ENCODE peak calls at places on chromosomes 3 and 15, in four cellular contexts. J is K562, H is WTC11, C is GM12878. I is an unnamed sample.

GRCh38 chr15:69757186-69757585 is 304.6 kb downstream of the RPLP1 start:
- DNase-seq in J (no peak), H (no peak), C (no peak), I (no peak)

GRCh38 chr15:83288381-83288801 is 3.9 kb upstream of the BNC1 start:
- DNase-seq in J (no peak), H (peak; percentile 15), C (no peak), I (no peak)

GRCh38 chr15:99976811-99977271 is 243.6 kb upstream of the LYSMD4 start:
- DNase-seq in J (no peak), H (no peak), C (no peak), I (no peak)

GRCh38 chr3:184380210-184380626 is 364 bp downstream of the CHRD start:
- DNase-seq in J (peak; percentile 87), H (peak; percentile 74), C (no peak), I (peak; percentile 21)

GRCh38 chr3:188788621-188789081 is 383.1 kb upstream of the TPRG1 start:
- DNase-seq in J (no peak), H (no peak), C (no peak), I (no peak)

GRCh38 chr3:30614943-30615342 is 8.5 kb downstream of the TGFBR2 start:
- DNase-seq in J (no peak), H (no peak), C (no peak), I (no peak)

GRCh38 chr3:158742861-158743260 is 10.6 kb upstream of the RARRES1 start:
- DNase-seq in J (no peak), H (no peak), C (no peak), I (no peak)

GRCh38 chr3:77039606-77040553 is at the start of gene ROBO2:
- DNase-seq in J (peak; percentile 16), H (peak; percentile 80), C (no peak), I (no peak)

GRCh38 chr15:44489464-44489863 is 47.5 kb upstream of the EIF3J start:
- DNase-seq in J (no peak), H (no peak), C (no peak), I (peak; percentile 5)

GRCh38 chr3:151439652-151440125 is 21.2 kb downstream of the IGSF10 start:
- DNase-seq in J (peak; percentile 40), H (no peak), C (no peak), I (peak; percentile 49)

GRCh38 chr3:142274908-142275307 is 49.5 kb upstream of the GK5 start:
- DNase-seq in J (no peak), H (no peak), C (no peak), I (no peak)

GRCh38 chr3:188061133-188061532 is 92.8 kb upstream of the LPP start:
- DNase-seq in J (no peak), H (no peak), C (no peak), I (peak; percentile 58)

GRCh38 chr15:28012231-28012630 is 86.9 kb downstream of the OCA2 start:
- DNase-seq in J (no peak), H (no peak), C (no peak), I (no peak)

GRCh38 chr3:147113293-147114045 is 292.9 kb downstream of the ZIC4 start:
- DNase-seq in J (no peak), H (no peak), C (no peak), I (no peak)

GRCh38 chr3:55515550-55516246 is 28.6 kb upstream of the WNT5A start:
- DNase-seq in J (no peak), H (no peak), C (no peak), I (no peak)

GRCh38 chr3:13495351-13495813 is 15.3 kb downstream of the HDAC11 start:
- DNase-seq in J (no peak), H (no peak), C (no peak), I (no peak)

GRCh38 chr3:142850395-142851023 is 38.4 kb downstream of the PCOLCE2 start:
- DNase-seq in J (peak; percentile 37), H (no peak), C (no peak), I (peak; percentile 39)

GRCh38 chr3:129025691-129026435 is 24.8 kb downstream of the EFCC1 start:
- DNase-seq in J (no peak), H (no peak), C (no peak), I (no peak)

GRCh38 chr15:48064435-48064834 is 56.4 kb upstream of the SLC24A5 start:
- DNase-seq in J (no peak), H (no peak), C (no peak), I (no peak)

GRCh38 chr3:170128977-170129431 is 52.5 kb downstream of the PHC3 start:
- DNase-seq in J (peak; percentile 12), H (no peak), C (no peak), I (no peak)

GRCh38 chr15:48424076-48424475 is 92.8 kb downstream of the DUT start:
- DNase-seq in J (no peak), H (no peak), C (no peak), I (no peak)

GRCh38 chr3:69740103-69741021 is 1.1 kb downstream of the MITF start:
- DNase-seq in J (peak; percentile 57), H (peak; percentile 83), C (no peak), I (no peak)

GRCh38 chr3:69741057-69741830 is 2.0 kb downstream of the MITF start:
- DNase-seq in J (no peak), H (no peak), C (no peak), I (no peak)

GRCh38 chr3:69738291-69738690 is 973 bp upstream of the MITF start:
- DNase-seq in J (no peak), H (no peak), C (no peak), I (no peak)

GRCh38 chr3:69738859-69739203 is 433 bp upstream of the MITF start:
- DNase-seq in J (no peak), H (no peak), C (no peak), I (no peak)

DNA sequence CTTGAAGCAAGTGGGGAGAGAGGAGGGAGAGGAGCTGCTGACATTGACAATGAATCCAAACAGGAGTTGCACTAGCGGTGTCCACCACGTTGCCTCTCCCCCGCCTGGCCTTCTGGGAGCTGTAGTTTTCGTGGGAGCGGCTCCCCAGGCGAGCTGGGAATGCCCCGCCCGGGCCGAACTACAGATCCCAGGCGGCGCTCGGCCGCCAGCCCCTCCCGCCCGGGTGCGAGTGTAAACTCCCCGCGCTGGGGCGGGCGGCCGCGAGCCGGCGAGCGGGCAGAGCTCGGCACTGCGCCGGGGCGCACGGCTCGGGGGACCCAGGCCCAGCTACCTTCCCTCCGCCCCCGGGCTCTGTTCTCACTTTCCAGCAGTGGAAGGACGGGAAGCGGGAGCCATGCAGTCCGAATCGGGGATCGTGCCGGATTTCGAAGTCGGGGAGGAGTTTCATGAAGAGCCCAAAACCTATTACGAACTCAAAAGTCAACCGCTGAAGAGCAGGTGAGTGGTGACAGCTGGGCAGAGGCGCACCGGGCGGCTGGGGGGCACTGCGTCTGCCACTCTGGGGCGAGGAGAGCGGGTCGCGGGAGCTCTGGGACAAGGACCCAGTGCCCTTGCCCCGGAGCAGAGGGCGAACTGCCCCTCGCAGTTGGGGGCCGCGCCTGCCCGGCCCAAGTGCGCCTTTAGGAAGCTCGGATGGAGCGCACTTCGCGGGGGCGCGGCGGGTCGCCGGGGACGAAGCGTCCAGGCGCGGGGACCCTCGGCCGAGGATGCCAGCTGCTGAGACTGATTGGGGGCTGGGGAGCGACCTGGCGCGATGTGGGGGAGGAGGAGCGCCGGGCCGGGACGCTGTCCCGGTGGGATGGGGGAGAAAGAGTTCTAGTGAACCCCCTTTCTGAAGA is at the start of gene MITF:
- DNase-seq in J (peak; percentile 86), H (peak; percentile 94), C (peak; percentile 26), I (peak; percentile 68)
- TF ChIP-seq CREM in J (peak; percentile 74), H (peak; percentile 19), C (peak; percentile 48), I (peak; percentile 60)

GRCh38 chr3:1942751-1943150 is 155.9 kb upstream of the CNTN4 start:
- DNase-seq in J (no peak), H (no peak), C (no peak), I (no peak)
- TF ChIP-seq CREM in J (no peak), H (no peak), C (no peak), I (no peak)

DNA sequence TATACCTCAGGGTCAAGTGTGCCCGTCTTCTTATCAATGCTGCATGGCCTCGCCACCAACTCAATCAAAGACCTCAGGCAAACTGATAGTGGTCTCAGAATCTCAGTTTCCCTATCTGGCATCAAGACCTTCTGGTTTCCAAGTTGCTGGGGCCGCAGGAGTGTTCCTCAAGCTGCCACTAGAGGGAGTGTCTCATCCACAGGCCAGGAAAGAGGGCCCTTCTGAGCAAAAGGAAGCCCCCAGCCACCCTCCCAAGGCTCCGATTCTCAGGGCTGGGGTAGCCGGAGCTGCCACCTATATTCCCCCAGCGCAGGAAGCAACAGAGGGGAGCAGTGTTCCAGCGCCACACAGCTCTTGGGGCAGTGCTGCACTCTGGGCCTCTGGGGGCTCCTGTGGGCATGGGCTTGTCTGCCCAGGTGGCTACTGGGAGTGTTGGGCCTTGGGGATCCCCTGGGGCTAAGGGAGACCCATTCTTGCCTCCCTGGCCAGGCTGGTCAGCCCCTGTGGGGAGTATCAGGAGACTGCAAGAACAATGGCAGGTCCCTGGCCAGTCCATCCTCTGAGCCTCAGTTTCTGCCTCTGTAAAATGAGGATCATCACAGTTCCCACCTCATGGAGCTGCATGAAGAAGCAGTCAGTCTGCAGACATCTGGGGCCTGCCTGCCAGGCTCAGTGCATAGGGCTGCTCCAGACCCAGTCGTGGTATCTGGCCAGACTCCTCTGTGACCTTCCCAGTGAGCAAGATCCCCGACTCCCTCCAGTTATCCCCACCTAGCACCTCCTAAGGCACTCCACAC is 23.4 kb upstream of the SEC13 start:
- DNase-seq in J (peak; percentile 81), H (peak; percentile 79), C (no peak), I (no peak)
- TF ChIP-seq CREM in J (no peak), H (no peak), C (no peak), I (no peak)

GRCh38 chr3:171825222-171825828 is 15.0 kb upstream of the PLD1 start:
- DNase-seq in J (no peak), H (no peak), C (no peak), I (peak; percentile 78)
- TF ChIP-seq CREM in J (no peak), H (no peak), C (no peak), I (peak; percentile 51)

GRCh38 chr3:195877136-195877715 is 31.1 kb downstream of the TNK2 start:
- DNase-seq in J (no peak), H (no peak), C (no peak), I (no peak)

GRCh38 chr3:195875482-195876236 is 32.7 kb downstream of the TNK2 start:
- DNase-seq in J (no peak), H (no peak), C (no peak), I (no peak)

GRCh38 chr3:195877767-195878423 is 30.5 kb downstream of the TNK2 start:
- DNase-seq in J (peak; percentile 44), H (no peak), C (no peak), I (no peak)

GRCh38 chr3:195878424-195879274 is 29.7 kb downstream of the TNK2 start:
- DNase-seq in J (no peak), H (no peak), C (no peak), I (no peak)

GRCh38 chr3:195876297-195877031 is 31.9 kb downstream of the TNK2 start:
- DNase-seq in J (peak; percentile 97), H (no peak), C (no peak), I (no peak)
- TF ChIP-seq CREM in J (peak; percentile 38), H (no peak), C (no peak), I (no peak)

DNA sequence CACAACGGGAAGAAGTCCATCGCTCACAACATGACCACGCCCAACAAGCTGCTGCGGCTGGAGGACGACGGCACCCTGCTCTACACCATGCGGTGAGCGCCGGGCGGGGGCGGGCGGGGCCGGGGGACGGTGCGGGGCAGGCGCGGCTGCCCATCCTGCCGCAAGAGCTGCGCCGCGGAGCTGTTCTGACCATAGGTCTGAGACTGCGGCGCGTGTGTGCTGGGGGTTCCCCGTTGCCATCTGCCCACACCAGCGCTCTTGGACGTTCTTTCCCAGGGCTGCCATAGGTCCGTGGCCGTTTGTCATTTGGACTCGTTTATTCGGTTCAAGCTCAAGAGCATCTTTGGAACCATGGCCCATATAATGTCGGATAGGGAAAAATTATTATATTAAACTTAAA is 16.6 kb downstream of the GABRA5 start:
- DNase-seq in J (no peak), H (no peak), C (no peak), I (no peak)
- TF ChIP-seq CREM in J (no peak), H (no peak), C (no peak), I (no peak)

I was measured in HepG2.